ENCODE peak calls at places on chromosome X, in six cellular contexts. R, D, N, Y, A and C are unnamed samples.

GRCh38 chrX:155056877-155057792 is 13.8 kb downstream of the CMC4 start:
- DNase-seq in A (peak), D (peak), Y (no peak), R (peak), N (peak), C (peak)

GRCh38 chrX:31251336-31251735 is 179.5 kb upstream of the FTHL17 start:
- DNase-seq in Y (no peak), A (peak), R (no peak), N (no peak), D (no peak), C (no peak)

GRCh38 chrX:69128573-69128972 is 36.7 kb downstream of the PJA1 start:
- DNase-seq in R (peak), N (no peak), D (no peak), Y (no peak), A (no peak), C (no peak)

GRCh38 chrX:10243056-10243455 is 86.3 kb downstream of the CLCN4 start:
- DNase-seq in Y (no peak), N (no peak), R (no peak), A (no peak), D (no peak), C (no peak)

GRCh38 chrX:104419211-104419610 is 146.8 kb upstream of the IL1RAPL2 start:
- DNase-seq in Y (no peak), A (no peak), D (no peak), N (no peak), R (no peak), C (no peak)

GRCh38 chrX:140572724-140573123 is 67.9 kb upstream of the SOX3 start:
- DNase-seq in D (no peak), N (no peak), Y (no peak), A (peak), R (no peak), C (no peak)

GRCh38 chrX:13376857-13377441 is 57.1 kb upstream of the ATXN3L start:
- DNase-seq in A (peak), R (no peak), D (no peak), N (no peak), Y (no peak), C (no peak)

GRCh38 chrX:101160001-101160400 is 59.6 kb upstream of the DRP2 start:
- DNase-seq in N (no peak), Y (no peak), A (no peak), D (no peak), R (no peak), C (no peak)

GRCh38 chrX:55714111-55714510 is 3.4 kb upstream of the RRAGB start:
- DNase-seq in R (no peak), A (no peak), Y (no peak), N (no peak), D (no peak), C (no peak)

GRCh38 chrX:13028871-13029336 is 15.5 kb downstream of the FAM9C start:
- DNase-seq in A (no peak), D (no peak), Y (no peak), R (no peak), N (no peak), C (no peak)

GRCh38 chrX:132489256-132490085 is 633 bp upstream of the MBNL3 start:
- DNase-seq in A (peak), Y (no peak), R (peak), D (peak), N (peak), C (no peak)

GRCh38 chrX:11188664-11189063 is 77.5 kb downstream of the HCCS start:
- DNase-seq in R (no peak), D (no peak), N (no peak), Y (no peak), A (peak), C (no peak)

GRCh38 chrX:2159393-2159792 is 341.4 kb downstream of the DHRSX start:
- DNase-seq in A (no peak), R (no peak), D (no peak), N (no peak), Y (no peak), C (no peak)